ENCODE peak calls at places on chromosomes 12 and 14, in four cellular contexts. E is GM06990; M is CD4-positive, alpha-beta T cell; P is CD8-positive, alpha-beta T cell. A is an unnamed sample.

GRCh38 chr14:39376671-39377403 is 55.4 kb downstream of the FBXO33 start:
- DNase-seq in E (no peak), P (no peak), M (no peak), A (no peak)

GRCh38 chr14:64233791-64234190 is 60.4 kb downstream of the ESR2 start:
- DNase-seq in E (no peak), P (no peak), M (no peak), A (no peak)

GRCh38 chr12:100566887-100567637 is 6.4 kb upstream of the GAS2L3 start:
- DNase-seq in P (no peak), E (peak), M (no peak), A (peak)

GRCh38 chr12:112183141-112183581 is 57.8 kb downstream of the TRAFD1 start:
- DNase-seq in E (no peak), P (no peak), M (no peak), A (peak)

GRCh38 chr12:12946686-12947355 is 5.1 kb downstream of the GPRC5D start:
- DNase-seq in M (no peak), P (no peak), E (no peak), A (no peak)

GRCh38 chr12:17540921-17541320 is 549.1 kb downstream of the RERGL start:
- DNase-seq in M (no peak), P (no peak), E (no peak), A (no peak)

GRCh38 chr12:107990325-107990724 is 138.8 kb upstream of the WSCD2 start:
- DNase-seq in P (peak), M (peak), E (no peak), A (peak)

GRCh38 chr12:96812153-96812552 is 94.9 kb upstream of the NEDD1 start:
- DNase-seq in M (no peak), E (no peak), P (no peak), A (no peak)

GRCh38 chr14:104315169-104315568 is 176.8 kb downstream of the KIF26A start:
- DNase-seq in E (no peak), P (no peak), M (no peak), A (no peak)

GRCh38 chr12:6534158-6534913 is at the start of gene GAPDH:
- DNase-seq in M (peak), E (peak), P (peak), A (peak)

GRCh38 chr12:43210437-43211197 is 341.4 kb downstream of the ADAMTS20 start:
- DNase-seq in M (no peak), P (no peak), E (peak), A (peak)

GRCh38 chr12:89708793-89709156 is at the start of gene ATP2B1:
- DNase-seq in M (peak), E (peak), P (peak), A (peak)
- TF ChIP-seq CTCF in M (no peak), E (no peak), P (no peak), A (no peak)

DNA sequence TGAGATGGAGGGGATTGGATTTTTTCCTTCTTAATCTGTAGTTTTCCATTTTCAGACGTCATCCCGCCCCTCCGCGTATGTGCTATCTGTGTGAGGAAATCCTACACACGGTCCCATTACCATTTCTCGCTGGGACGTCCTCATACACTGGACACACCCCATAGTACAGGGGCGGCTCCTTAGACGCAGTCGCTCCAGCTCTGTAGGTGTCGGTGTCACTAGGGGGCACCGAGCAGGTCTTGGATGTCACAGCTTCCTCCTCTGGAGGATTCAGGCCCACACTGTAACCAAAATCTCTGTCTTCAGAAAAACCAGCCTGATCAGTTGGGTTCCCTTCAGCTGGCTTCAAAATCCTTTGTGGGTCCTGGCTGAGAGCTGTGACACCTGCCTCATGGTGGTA is 7.1 kb downstream of the ANKLE2 start:
- DNase-seq in P (no peak), M (no peak), E (no peak), A (no peak)
- TF ChIP-seq CTCF in P (no peak), M (no peak), E (no peak), A (no peak)

DNA sequence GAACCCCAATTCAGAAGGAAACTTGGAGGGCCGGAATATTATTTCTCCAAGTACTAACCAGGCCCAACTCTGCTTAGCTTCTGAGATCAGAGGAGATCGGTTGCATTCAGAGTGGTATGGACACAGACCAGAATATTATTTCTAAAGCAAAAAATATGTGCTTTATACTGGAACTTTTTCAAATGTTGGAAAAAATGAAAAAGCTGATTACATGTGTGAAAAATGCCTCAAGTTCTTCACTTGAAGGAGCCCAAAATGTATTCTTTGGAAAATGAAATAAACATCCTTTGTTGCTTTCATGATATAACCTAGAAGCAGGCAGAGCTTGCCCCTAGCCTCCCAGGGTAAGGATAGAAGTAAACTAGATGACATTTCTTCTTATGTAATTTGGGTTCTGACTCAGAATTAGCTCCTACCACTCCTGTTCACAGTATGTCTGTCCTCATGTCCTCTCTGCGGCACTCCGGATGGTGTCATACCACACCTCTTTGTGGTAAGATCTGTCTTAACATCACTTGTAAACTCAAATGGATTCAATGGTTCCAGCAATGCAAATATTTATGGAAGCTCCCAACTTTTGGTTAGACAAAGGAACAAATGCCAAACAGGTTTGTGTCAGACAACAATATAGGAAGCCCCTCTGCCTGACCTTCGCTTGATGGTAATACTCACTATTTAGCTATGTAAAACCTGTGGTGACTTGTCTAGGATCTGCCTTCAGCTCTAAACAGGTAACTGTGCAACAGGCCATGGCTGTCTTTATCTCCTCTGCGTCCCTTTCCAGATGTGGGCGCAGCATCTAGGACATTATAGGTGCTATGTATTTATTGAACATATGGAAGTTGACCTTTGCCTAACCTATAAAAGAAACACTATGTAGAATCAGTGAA is 178.5 kb downstream of the SSPN start:
- DNase-seq in E (no peak), P (no peak), M (no peak), A (no peak)
- TF ChIP-seq CTCF in E (no peak), P (no peak), M (no peak), A (no peak)

DNA sequence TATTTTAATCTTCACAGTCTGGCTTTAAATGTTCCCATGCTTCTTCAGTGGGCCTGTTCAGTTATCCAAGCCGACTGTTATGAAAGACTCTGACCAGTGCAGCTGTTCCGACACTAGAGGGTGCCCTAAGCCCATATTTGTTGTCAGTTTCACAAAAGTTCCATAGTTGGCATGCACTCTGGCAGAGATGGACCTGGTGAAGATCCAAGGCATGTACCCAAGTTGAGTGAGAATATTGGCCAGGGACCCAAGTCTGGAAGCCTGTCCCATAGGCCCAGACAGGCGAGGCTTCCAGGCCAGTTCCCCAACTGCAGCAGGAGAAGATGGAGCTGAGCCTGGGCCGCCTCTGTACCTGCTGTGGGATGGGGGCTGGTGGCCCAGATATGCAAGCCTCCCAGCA is 27.4 kb upstream of the GUCY2C start:
- DNase-seq in E (peak), M (peak), P (peak), A (peak)
- TF ChIP-seq CTCF in E (peak), M (peak), P (peak), A (peak)